ENCODE peak calls at places on chromosome 22, in five cellular contexts. U is HepG2, J is SK-N-SH, D is tibial nerve, S is transverse colon. B is an unnamed sample. For H3K27me3, the result is how much of the 10 kb centered on the place peaks cover.

GRCh38 chr22:40714514-40714966 is 35.3 kb downstream of the MCHR1 start:
- DNase-seq in S (no peak), J (no peak), D (no peak), U (peak), B (no peak)

GRCh38 chr22:31077681-31078080 is 3.4 kb upstream of the SMTN start:
- DNase-seq in J (no peak), D (no peak), S (no peak), U (no peak), B (no peak)

GRCh38 chr22:22076937-22077703 is 94.5 kb upstream of the TOP3B start:
- DNase-seq in J (peak), U (no peak), D (no peak), S (no peak), B (no peak)

GRCh38 chr22:49207008-49207775 is 620.5 kb downstream of the BRD1 start:
- DNase-seq in D (no peak), U (no peak), J (no peak), S (no peak), B (peak)

GRCh38 chr22:20803696-20804324 is 29.9 kb downstream of the SERPIND1 start:
- DNase-seq in U (peak), D (no peak), S (peak), J (peak), B (peak)

GRCh38 chr22:25070870-25071465 is 118.5 kb downstream of the KIAA1671 start:
- DNase-seq in U (no peak), D (no peak), J (no peak), S (no peak), B (no peak)

GRCh38 chr22:46064236-46064965 is 85.9 kb upstream of the PPARA start:
- DNase-seq in D (no peak), U (no peak), S (peak), J (peak), B (peak)

GRCh38 chr22:39240841-39241631 is 3.7 kb downstream of the PDGFB start:
- DNase-seq in U (peak), S (peak), D (peak), J (no peak), B (peak)

GRCh38 chr22:44309137-44309536 is 3.6 kb downstream of the SHISAL1 start:
- DNase-seq in U (no peak), J (no peak), S (peak), D (peak), B (no peak)

GRCh38 chr22:48403521-48403921 is 1424.2 kb downstream of the BRD1 start:
- DNase-seq in D (no peak), J (no peak), S (no peak), U (no peak), B (peak)

GRCh38 chr22:46803031-46803880 is 40.8 kb downstream of the TBC1D22A start:
- DNase-seq in D (no peak), U (peak), S (peak), J (peak), B (peak)

GRCh38 chr22:45524157-45524556 is 21.5 kb downstream of the FBLN1 start:
- DNase-seq in D (no peak), S (no peak), U (no peak), J (no peak), B (no peak)

GRCh38 chr22:32916025-32916424 is 114.5 kb downstream of the TIMP3 start:
- DNase-seq in S (no peak), D (no peak), U (no peak), J (no peak), B (no peak)

GRCh38 chr22:41561788-41562187 is 978 bp downstream of the CSDC2 start:
- DNase-seq in U (no peak), S (no peak), J (no peak), D (no peak), B (no peak)

GRCh38 chr22:38062782-38063181 is 5.6 kb downstream of the PICK1 start:
- DNase-seq in J (no peak), S (peak), U (no peak), D (peak), B (no peak)
- TF ChIP-seq EP300 in J (no peak), S (no peak), U (no peak), D (peak), B (no peak)

DNA sequence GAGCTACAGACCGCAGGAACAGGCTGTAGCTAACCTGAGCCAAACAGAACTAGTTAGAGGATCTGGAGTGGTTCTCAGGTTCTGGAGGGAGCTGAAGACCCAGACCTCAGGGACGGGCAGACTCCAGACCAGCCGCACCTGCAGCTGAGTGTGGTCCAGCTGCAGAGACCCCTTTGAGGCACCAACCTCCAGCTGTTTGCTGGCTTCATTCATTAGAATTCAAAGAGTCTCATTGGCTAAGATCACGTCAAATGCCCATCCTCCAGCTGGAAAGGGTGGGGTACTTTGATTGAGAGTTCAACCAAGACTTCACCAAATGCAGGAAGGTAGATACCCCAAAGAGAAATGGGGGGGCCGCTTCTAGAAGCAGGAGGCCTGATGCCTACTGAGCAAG is 13.4 kb upstream of the IL2RB start:
- DNase-seq in U (no peak), S (no peak), D (no peak), J (no peak), B (no peak)
- H3K27me3 ChIP-seq in U (under half), S (under half), D (under half), J (under half), B (under half)

GRCh38 chr22:17955611-17956379 is 68.6 kb downstream of the MICAL3 start:
- DNase-seq in J (no peak), D (no peak), U (no peak), S (no peak), B (no peak)

GRCh38 chr22:17954860-17955587 is 69.3 kb downstream of the MICAL3 start:
- DNase-seq in U (no peak), J (no peak), D (no peak), S (no peak), B (no peak)

GRCh38 chr22:17954200-17954859 is 70.0 kb downstream of the MICAL3 start:
- DNase-seq in U (peak), J (no peak), S (no peak), D (no peak), B (no peak)

GRCh38 chr22:17960695-17961442 is 63.5 kb downstream of the MICAL3 start:
- DNase-seq in U (no peak), D (no peak), S (no peak), J (no peak), B (no peak)

DNA sequence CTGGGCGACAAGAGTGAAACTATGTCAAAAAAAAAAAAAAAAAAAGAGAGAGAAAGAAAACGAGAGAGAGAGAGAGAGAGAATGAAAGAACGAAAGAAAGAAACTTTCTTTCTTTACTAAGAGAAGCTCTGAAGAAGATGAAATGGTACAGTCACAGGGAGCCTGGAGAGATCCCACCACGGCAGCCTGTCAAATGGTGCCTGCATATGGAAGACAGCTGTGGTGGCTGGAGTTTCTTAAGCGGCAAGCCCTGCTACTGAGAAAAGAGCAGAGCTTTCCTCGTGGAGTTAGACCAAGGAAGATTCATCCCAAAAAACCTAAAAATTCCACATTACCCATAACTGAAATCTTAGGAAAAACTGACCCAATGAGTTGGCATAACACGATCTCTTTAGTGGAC is 66.7 kb downstream of the MICAL3 start:
- DNase-seq in U (no peak), D (no peak), S (no peak), J (no peak), B (no peak)
- TF ChIP-seq EP300 in U (no peak), D (no peak), S (no peak), J (no peak), B (no peak)

GRCh38 chr22:27230189-27230588 is 571.4 kb downstream of the MN1 start:
- DNase-seq in U (no peak), D (no peak), S (no peak), J (no peak), B (no peak)
- H3K27me3 ChIP-seq in U (under half), D (under half), S (under half), J (under half), B (under half)

B was measured in stomach.